ENCODE peak calls at places on chromosomes 13 and 19, in ten cellular contexts. One of them, this sample, is unnamed.

GRCh38 chr13:21039097-21039800 is 22.1 kb downstream of the LATS2 start:
- DNase-seq in CD8-positive, alpha-beta T cell: no peak
- DNase-seq in LNCaP clone FGC: no peak
- DNase-seq in mesothelial cell of epicardium: no peak
- DNase-seq in progenitor cell of endocrine pancreas: no peak
- DNase-seq in thoracic aorta: no peak
- DNase-seq in A549: no peak
- DNase-seq in WERI-Rb-1: no peak
- DNase-seq in AG09309: no peak
- DNase-seq in foreskin fibroblast: no peak
- DNase-seq in this sample: no peak

GRCh38 chr19:33521480-33522370 is at the start of gene PEPD:
- DNase-seq in A549: peak
- DNase-seq in AG09309: peak
- DNase-seq in foreskin fibroblast: peak
- DNase-seq in progenitor cell of endocrine pancreas: peak
- DNase-seq in CD8-positive, alpha-beta T cell: peak
- DNase-seq in thoracic aorta: peak
- DNase-seq in LNCaP clone FGC: peak
- DNase-seq in mesothelial cell of epicardium: peak
- DNase-seq in WERI-Rb-1: peak
- DNase-seq in this sample: peak

GRCh38 chr19:4971424-4971793 is 2.5 kb downstream of the KDM4B start:
- DNase-seq in foreskin fibroblast: peak
- DNase-seq in A549: no peak
- DNase-seq in CD8-positive, alpha-beta T cell: no peak
- DNase-seq in progenitor cell of endocrine pancreas: no peak
- DNase-seq in LNCaP clone FGC: no peak
- DNase-seq in thoracic aorta: no peak
- DNase-seq in WERI-Rb-1: peak
- DNase-seq in mesothelial cell of epicardium: no peak
- DNase-seq in AG09309: no peak
- DNase-seq in this sample: peak

GRCh38 chr13:34748078-34748477 is 194.0 kb upstream of the NBEA start:
- DNase-seq in LNCaP clone FGC: peak
- DNase-seq in WERI-Rb-1: no peak
- DNase-seq in mesothelial cell of epicardium: no peak
- DNase-seq in foreskin fibroblast: peak
- DNase-seq in CD8-positive, alpha-beta T cell: no peak
- DNase-seq in AG09309: peak
- DNase-seq in progenitor cell of endocrine pancreas: no peak
- DNase-seq in A549: no peak
- DNase-seq in thoracic aorta: no peak
- DNase-seq in this sample: no peak

GRCh38 chr19:5086725-5087439 is 118.0 kb downstream of the KDM4B start:
- DNase-seq in progenitor cell of endocrine pancreas: no peak
- DNase-seq in AG09309: no peak
- DNase-seq in CD8-positive, alpha-beta T cell: no peak
- DNase-seq in thoracic aorta: no peak
- DNase-seq in mesothelial cell of epicardium: no peak
- DNase-seq in foreskin fibroblast: no peak
- DNase-seq in WERI-Rb-1: peak
- DNase-seq in A549: peak
- DNase-seq in LNCaP clone FGC: no peak
- DNase-seq in this sample: no peak

GRCh38 chr13:82136880-82137279 is 1745.4 kb downstream of the SLITRK1 start:
- DNase-seq in A549: no peak
- DNase-seq in LNCaP clone FGC: no peak
- DNase-seq in mesothelial cell of epicardium: no peak
- DNase-seq in AG09309: no peak
- DNase-seq in foreskin fibroblast: no peak
- DNase-seq in CD8-positive, alpha-beta T cell: no peak
- DNase-seq in WERI-Rb-1: no peak
- DNase-seq in progenitor cell of endocrine pancreas: no peak
- DNase-seq in thoracic aorta: no peak
- DNase-seq in this sample: no peak

GRCh38 chr13:99724633-99725517 is 223.6 kb downstream of the TM9SF2 start:
- DNase-seq in mesothelial cell of epicardium: no peak
- DNase-seq in progenitor cell of endocrine pancreas: no peak
- DNase-seq in LNCaP clone FGC: no peak
- DNase-seq in A549: no peak
- DNase-seq in foreskin fibroblast: no peak
- DNase-seq in CD8-positive, alpha-beta T cell: no peak
- DNase-seq in AG09309: no peak
- DNase-seq in WERI-Rb-1: no peak
- DNase-seq in thoracic aorta: no peak
- DNase-seq in this sample: no peak

GRCh38 chr13:33722216-33722900 is 95.6 kb upstream of the RFC3 start:
- DNase-seq in CD8-positive, alpha-beta T cell: no peak
- DNase-seq in WERI-Rb-1: no peak
- DNase-seq in AG09309: no peak
- DNase-seq in A549: no peak
- DNase-seq in foreskin fibroblast: no peak
- DNase-seq in mesothelial cell of epicardium: no peak
- DNase-seq in thoracic aorta: no peak
- DNase-seq in progenitor cell of endocrine pancreas: no peak
- DNase-seq in LNCaP clone FGC: no peak
- DNase-seq in this sample: no peak

GRCh38 chr13:32281083-32281482 is 34.1 kb downstream of the ZAR1L start:
- DNase-seq in WERI-Rb-1: no peak
- DNase-seq in mesothelial cell of epicardium: no peak
- DNase-seq in LNCaP clone FGC: no peak
- DNase-seq in CD8-positive, alpha-beta T cell: no peak
- DNase-seq in thoracic aorta: no peak
- DNase-seq in foreskin fibroblast: no peak
- DNase-seq in progenitor cell of endocrine pancreas: no peak
- DNase-seq in A549: no peak
- DNase-seq in AG09309: no peak
- DNase-seq in this sample: no peak

GRCh38 chr13:53920916-53921315 is 892.3 kb downstream of the OLFM4 start:
- DNase-seq in thoracic aorta: no peak
- DNase-seq in WERI-Rb-1: no peak
- DNase-seq in AG09309: no peak
- DNase-seq in mesothelial cell of epicardium: no peak
- DNase-seq in CD8-positive, alpha-beta T cell: no peak
- DNase-seq in progenitor cell of endocrine pancreas: no peak
- DNase-seq in LNCaP clone FGC: no peak
- DNase-seq in foreskin fibroblast: no peak
- DNase-seq in A549: no peak
- DNase-seq in this sample: no peak

GRCh38 chr13:110108348-110109139 is 198.4 kb downstream of the COL4A1 start:
- DNase-seq in LNCaP clone FGC: peak
- DNase-seq in CD8-positive, alpha-beta T cell: no peak
- DNase-seq in progenitor cell of endocrine pancreas: peak
- DNase-seq in WERI-Rb-1: peak
- DNase-seq in A549: peak
- DNase-seq in mesothelial cell of epicardium: peak
- DNase-seq in AG09309: no peak
- DNase-seq in foreskin fibroblast: peak
- DNase-seq in thoracic aorta: peak
- DNase-seq in this sample: no peak

GRCh38 chr19:2575734-2576481 is 100.0 kb downstream of the GADD45B start:
- DNase-seq in A549: no peak
- DNase-seq in AG09309: no peak
- DNase-seq in mesothelial cell of epicardium: peak
- DNase-seq in WERI-Rb-1: no peak
- DNase-seq in CD8-positive, alpha-beta T cell: no peak
- DNase-seq in LNCaP clone FGC: no peak
- DNase-seq in thoracic aorta: peak
- DNase-seq in progenitor cell of endocrine pancreas: no peak
- DNase-seq in foreskin fibroblast: peak
- DNase-seq in this sample: no peak

GRCh38 chr13:32147976-32148375 is 116.4 kb downstream of the FRY start:
- DNase-seq in CD8-positive, alpha-beta T cell: no peak
- DNase-seq in A549: no peak
- DNase-seq in WERI-Rb-1: no peak
- DNase-seq in progenitor cell of endocrine pancreas: no peak
- DNase-seq in thoracic aorta: no peak
- DNase-seq in LNCaP clone FGC: no peak
- DNase-seq in AG09309: no peak
- DNase-seq in mesothelial cell of epicardium: no peak
- DNase-seq in foreskin fibroblast: no peak
- DNase-seq in this sample: no peak

GRCh38 chr13:46150134-46150693 is 31.8 kb downstream of the LCP1 start:
- DNase-seq in WERI-Rb-1: no peak
- DNase-seq in thoracic aorta: no peak
- DNase-seq in LNCaP clone FGC: no peak
- DNase-seq in CD8-positive, alpha-beta T cell: no peak
- DNase-seq in progenitor cell of endocrine pancreas: no peak
- DNase-seq in AG09309: no peak
- DNase-seq in foreskin fibroblast: no peak
- DNase-seq in A549: no peak
- DNase-seq in mesothelial cell of epicardium: no peak
- DNase-seq in this sample: no peak

GRCh38 chr13:44504146-44504545 is 72.0 kb downstream of the TSC22D1 start:
- DNase-seq in progenitor cell of endocrine pancreas: no peak
- DNase-seq in AG09309: no peak
- DNase-seq in WERI-Rb-1: no peak
- DNase-seq in mesothelial cell of epicardium: no peak
- DNase-seq in CD8-positive, alpha-beta T cell: no peak
- DNase-seq in LNCaP clone FGC: no peak
- DNase-seq in thoracic aorta: no peak
- DNase-seq in A549: no peak
- DNase-seq in foreskin fibroblast: no peak
- DNase-seq in this sample: no peak
- TF ChIP-seq CTCF in progenitor cell of endocrine pancreas: no peak
- TF ChIP-seq CTCF in AG09309: no peak
- TF ChIP-seq CTCF in WERI-Rb-1: no peak
- TF ChIP-seq CTCF in mesothelial cell of epicardium: no peak
- TF ChIP-seq CTCF in CD8-positive, alpha-beta T cell: no peak
- TF ChIP-seq CTCF in LNCaP clone FGC: no peak
- TF ChIP-seq CTCF in thoracic aorta: no peak
- TF ChIP-seq CTCF in A549: no peak
- TF ChIP-seq CTCF in foreskin fibroblast: no peak
- TF ChIP-seq CTCF in this sample: no peak

GRCh38 chr13:48214519-48215121 is 18.4 kb upstream of the ITM2B start:
- DNase-seq in CD8-positive, alpha-beta T cell: no peak
- DNase-seq in WERI-Rb-1: no peak
- DNase-seq in thoracic aorta: no peak
- DNase-seq in LNCaP clone FGC: no peak
- DNase-seq in foreskin fibroblast: no peak
- DNase-seq in progenitor cell of endocrine pancreas: no peak
- DNase-seq in A549: no peak
- DNase-seq in mesothelial cell of epicardium: no peak
- DNase-seq in AG09309: no peak
- DNase-seq in this sample: no peak

DNA sequence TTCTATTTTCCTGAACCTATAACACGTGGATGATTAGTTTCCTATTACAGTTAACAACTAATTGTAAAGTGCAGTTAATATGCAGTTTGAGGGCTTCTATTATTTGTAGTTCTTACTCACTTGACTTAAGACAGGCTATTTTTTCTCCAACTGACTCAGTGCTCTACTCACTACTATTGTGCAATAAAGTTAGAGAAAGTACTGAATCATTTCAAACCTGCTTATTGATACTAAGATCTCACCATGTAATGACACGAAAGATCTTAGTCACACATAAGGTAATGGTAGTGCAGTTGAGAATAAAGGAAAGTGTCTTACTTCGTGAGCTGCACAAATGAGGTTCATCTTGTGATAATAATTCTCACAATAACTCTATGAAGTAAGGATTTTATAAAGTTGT is 22.8 kb upstream of the ITM2B start:
- DNase-seq in foreskin fibroblast: peak
- DNase-seq in WERI-Rb-1: no peak
- DNase-seq in AG09309: peak
- DNase-seq in A549: peak
- DNase-seq in CD8-positive, alpha-beta T cell: no peak
- DNase-seq in LNCaP clone FGC: no peak
- DNase-seq in thoracic aorta: no peak
- DNase-seq in mesothelial cell of epicardium: no peak
- DNase-seq in progenitor cell of endocrine pancreas: no peak
- DNase-seq in this sample: no peak
- TF ChIP-seq CTCF in foreskin fibroblast: no peak
- TF ChIP-seq CTCF in WERI-Rb-1: no peak
- TF ChIP-seq CTCF in AG09309: no peak
- TF ChIP-seq CTCF in A549: no peak
- TF ChIP-seq CTCF in CD8-positive, alpha-beta T cell: no peak
- TF ChIP-seq CTCF in LNCaP clone FGC: no peak
- TF ChIP-seq CTCF in thoracic aorta: no peak
- TF ChIP-seq CTCF in mesothelial cell of epicardium: no peak
- TF ChIP-seq CTCF in progenitor cell of endocrine pancreas: no peak
- TF ChIP-seq CTCF in this sample: no peak

GRCh38 chr13:96075953-96076543 is 13.9 kb upstream of the HS6ST3 start:
- DNase-seq in thoracic aorta: no peak
- DNase-seq in LNCaP clone FGC: no peak
- DNase-seq in WERI-Rb-1: no peak
- DNase-seq in foreskin fibroblast: peak
- DNase-seq in CD8-positive, alpha-beta T cell: no peak
- DNase-seq in AG09309: no peak
- DNase-seq in A549: peak
- DNase-seq in mesothelial cell of epicardium: no peak
- DNase-seq in progenitor cell of endocrine pancreas: no peak
- DNase-seq in this sample: no peak
- TF ChIP-seq CTCF in thoracic aorta: peak
- TF ChIP-seq CTCF in LNCaP clone FGC: peak
- TF ChIP-seq CTCF in WERI-Rb-1: peak
- TF ChIP-seq CTCF in foreskin fibroblast: peak
- TF ChIP-seq CTCF in CD8-positive, alpha-beta T cell: no peak
- TF ChIP-seq CTCF in AG09309: peak
- TF ChIP-seq CTCF in A549: peak
- TF ChIP-seq CTCF in mesothelial cell of epicardium: peak
- TF ChIP-seq CTCF in progenitor cell of endocrine pancreas: peak
- TF ChIP-seq CTCF in this sample: no peak

GRCh38 chr19:46487802-46488445 is 7.7 kb downstream of the PNMA8B start:
- DNase-seq in WERI-Rb-1: peak
- DNase-seq in LNCaP clone FGC: peak
- DNase-seq in progenitor cell of endocrine pancreas: peak
- DNase-seq in A549: peak
- DNase-seq in mesothelial cell of epicardium: peak
- DNase-seq in CD8-positive, alpha-beta T cell: peak
- DNase-seq in thoracic aorta: no peak
- DNase-seq in foreskin fibroblast: peak
- DNase-seq in AG09309: no peak
- DNase-seq in this sample: peak

GRCh38 chr19:46488551-46488950 is 7.1 kb downstream of the PNMA8B start:
- DNase-seq in mesothelial cell of epicardium: no peak
- DNase-seq in LNCaP clone FGC: no peak
- DNase-seq in WERI-Rb-1: no peak
- DNase-seq in thoracic aorta: no peak
- DNase-seq in AG09309: no peak
- DNase-seq in CD8-positive, alpha-beta T cell: no peak
- DNase-seq in A549: no peak
- DNase-seq in foreskin fibroblast: no peak
- DNase-seq in progenitor cell of endocrine pancreas: no peak
- DNase-seq in this sample: no peak

GRCh38 chr19:46490774-46491173 is 4.9 kb downstream of the PNMA8B start:
- DNase-seq in mesothelial cell of epicardium: no peak
- DNase-seq in CD8-positive, alpha-beta T cell: no peak
- DNase-seq in progenitor cell of endocrine pancreas: no peak
- DNase-seq in foreskin fibroblast: no peak
- DNase-seq in LNCaP clone FGC: no peak
- DNase-seq in AG09309: no peak
- DNase-seq in A549: no peak
- DNase-seq in thoracic aorta: no peak
- DNase-seq in WERI-Rb-1: no peak
- DNase-seq in this sample: no peak

GRCh38 chr19:46487178-46487801 is 8.4 kb downstream of the PNMA8B start:
- DNase-seq in mesothelial cell of epicardium: no peak
- DNase-seq in thoracic aorta: no peak
- DNase-seq in foreskin fibroblast: no peak
- DNase-seq in WERI-Rb-1: no peak
- DNase-seq in A549: no peak
- DNase-seq in AG09309: no peak
- DNase-seq in LNCaP clone FGC: no peak
- DNase-seq in CD8-positive, alpha-beta T cell: no peak
- DNase-seq in progenitor cell of endocrine pancreas: no peak
- DNase-seq in this sample: no peak

GRCh38 chr19:46489445-46490272 is 6.0 kb downstream of the PNMA8B start:
- DNase-seq in LNCaP clone FGC: no peak
- DNase-seq in A549: no peak
- DNase-seq in foreskin fibroblast: peak
- DNase-seq in CD8-positive, alpha-beta T cell: no peak
- DNase-seq in AG09309: no peak
- DNase-seq in thoracic aorta: peak
- DNase-seq in mesothelial cell of epicardium: peak
- DNase-seq in WERI-Rb-1: no peak
- DNase-seq in progenitor cell of endocrine pancreas: no peak
- DNase-seq in this sample: no peak
- TF ChIP-seq CTCF in LNCaP clone FGC: no peak
- TF ChIP-seq CTCF in A549: no peak
- TF ChIP-seq CTCF in foreskin fibroblast: peak
- TF ChIP-seq CTCF in CD8-positive, alpha-beta T cell: no peak
- TF ChIP-seq CTCF in AG09309: peak
- TF ChIP-seq CTCF in thoracic aorta: no peak
- TF ChIP-seq CTCF in mesothelial cell of epicardium: no peak
- TF ChIP-seq CTCF in WERI-Rb-1: no peak
- TF ChIP-seq CTCF in progenitor cell of endocrine pancreas: peak
- TF ChIP-seq CTCF in this sample: no peak

This sample was measured in GM20000.